ENCODE peak calls at places on chromosome 7, in four cellular contexts. Y is nucleus accumbens, P is GM13976, I is AG09319. M is an unnamed sample.

GRCh38 chr7:140924821-140925421 is at the start of gene BRAF:
- DNase-seq in I (peak; percentile 71), Y (peak; percentile 93), P (peak; percentile 92), M (peak; percentile 91)

GRCh38 chr7:158500651-158501052 is 87.0 kb downstream of the PTPRN2 start:
- DNase-seq in P (no peak), I (no peak), Y (peak; percentile 28), M (no peak)

GRCh38 chr7:108109216-108109908 is 20.8 kb downstream of the LAMB4 start:
- DNase-seq in P (peak; percentile 28), Y (peak; percentile 4), I (no peak), M (peak; percentile 37)

GRCh38 chr7:29207469-29207868 is 12.9 kb downstream of the CHN2 start:
- DNase-seq in Y (no peak), P (no peak), I (no peak), M (no peak)

GRCh38 chr7:112204072-112204775 is 2.0 kb downstream of the DOCK4 start:
- DNase-seq in Y (no peak), I (no peak), P (no peak), M (no peak)

GRCh38 chr7:74061840-74062539 is 21.6 kb upstream of the LIMK1 start:
- DNase-seq in Y (peak; percentile 80), I (peak; percentile 87), P (peak; percentile 80), M (peak; percentile 80)

GRCh38 chr7:12493866-12494265 is 76.7 kb upstream of the SCIN start:
- DNase-seq in Y (no peak), P (no peak), I (no peak), M (no peak)

GRCh38 chr7:97401398-97401797 is 283.9 kb downstream of the SDHAF3 start:
- DNase-seq in P (no peak), I (no peak), Y (no peak), M (no peak)

M was measured in GM20000.